ENCODE peak calls at places on chromosomes 2 and 18, in four cellular contexts. T is right lobe of liver, L is tibial nerve, A is ovary. W is an unnamed sample. For H3K4me1, the result is how much of the 10 kb centered on the place peaks cover.

GRCh38 chr18:51655327-51655698 is 457.8 kb upstream of the MEX3C start:
- DNase-seq in L (no peak), A (no peak), T (no peak), W (no peak)

GRCh38 chr18:48543228-48543627 is 4.4 kb downstream of the CTIF start:
- DNase-seq in T (no peak), L (no peak), A (no peak), W (peak)

GRCh38 chr2:149908731-149909690 is 321.4 kb upstream of the MMADHC start:
- DNase-seq in T (no peak), L (no peak), A (no peak), W (no peak)

GRCh38 chr2:191188550-191189093 is 37.8 kb upstream of the STAT4 start:
- DNase-seq in A (no peak), L (no peak), T (no peak), W (no peak)

GRCh38 chr18:67776929-67777328 is 260.4 kb upstream of the DSEL start:
- DNase-seq in L (no peak), A (no peak), T (no peak), W (no peak)

GRCh38 chr18:40935423-40935822 is 1019.6 kb upstream of the PIK3C3 start:
- DNase-seq in L (no peak), T (no peak), A (no peak), W (no peak)

GRCh38 chr18:51337406-51337805 is 139.9 kb upstream of the MEX3C start:
- DNase-seq in T (no peak), L (no peak), A (no peak), W (no peak)

GRCh38 chr2:8848328-8849100 is 11.1 kb upstream of the KIDINS220 start:
- DNase-seq in L (no peak), A (no peak), T (no peak), W (no peak)

GRCh38 chr2:233247744-233248143 is 3.7 kb upstream of the ATG16L1 start:
- DNase-seq in A (no peak), L (no peak), T (no peak), W (no peak)

GRCh38 chr2:28683100-28683706 is 68.4 kb upstream of the PPP1CB start:
- DNase-seq in L (peak), T (peak), A (peak), W (peak)

GRCh38 chr2:127174977-127175376 is 45.1 kb downstream of the CYP27C1 start:
- DNase-seq in T (no peak), A (peak), L (no peak), W (no peak)

GRCh38 chr2:112889976-112890375 is 21.0 kb upstream of the IL37 start:
- DNase-seq in A (no peak), T (no peak), L (no peak), W (no peak)

GRCh38 chr18:35581555-35582309 is at the start of gene GALNT1:
- DNase-seq in A (peak), T (peak), L (no peak), W (peak)

DNA sequence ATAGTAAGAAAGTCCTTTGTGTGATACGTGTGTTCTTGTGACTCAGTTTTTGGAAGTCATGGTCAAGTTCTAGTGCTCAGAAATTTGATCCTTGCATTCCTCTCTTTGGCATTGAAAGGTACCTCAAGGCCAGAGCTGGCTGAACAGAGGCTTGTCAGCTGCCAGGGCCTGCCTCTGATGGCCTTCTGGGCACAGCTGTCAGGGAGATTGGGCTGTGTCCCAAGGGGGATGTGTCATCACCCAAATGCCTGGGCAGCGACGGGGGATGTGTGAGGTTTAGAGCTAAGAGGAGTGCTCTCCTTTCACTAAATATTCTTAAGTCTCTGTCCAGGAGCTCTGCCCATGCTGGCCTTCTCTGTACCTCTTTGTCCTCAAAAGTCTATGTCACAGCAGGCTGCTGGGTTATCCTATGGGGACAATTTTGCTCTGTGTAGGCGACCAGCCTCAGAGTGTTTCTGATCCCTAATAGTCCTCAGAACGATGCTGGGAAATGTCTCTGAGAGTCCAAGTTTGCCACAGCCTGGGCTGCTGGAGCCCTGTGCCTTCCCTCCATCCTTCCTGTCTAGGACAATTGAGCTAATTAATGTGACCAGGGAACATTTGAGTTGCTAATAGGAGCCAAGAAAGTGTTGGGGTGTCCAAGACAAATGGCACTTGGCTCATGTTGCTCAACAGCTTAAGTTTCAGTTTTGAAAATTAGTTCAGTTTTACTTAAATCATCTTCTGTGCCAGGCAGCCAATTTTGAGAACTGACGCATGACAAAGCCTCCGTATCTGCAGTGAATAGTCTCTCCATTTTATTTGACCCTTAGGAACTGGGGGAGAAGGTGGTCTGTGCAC is 115.5 kb upstream of the ZNF521 start:
- DNase-seq in T (no peak), L (no peak), A (no peak), W (no peak)
- H3K4me3 ChIP-seq in T (no peak), L (no peak), A (no peak), W (no peak)

GRCh38 chr18:79523738-79524180 is 128.0 kb downstream of the NFATC1 start:
- DNase-seq in T (peak), A (no peak), L (no peak), W (peak)

GRCh38 chr18:79527656-79528055 is 131.9 kb downstream of the NFATC1 start:
- DNase-seq in A (peak), T (peak), L (no peak), W (no peak)

GRCh38 chr18:79524181-79525078 is 128.7 kb downstream of the NFATC1 start:
- DNase-seq in A (peak), T (peak), L (no peak), W (no peak)

GRCh38 chr18:79526468-79527460 is 131.0 kb downstream of the NFATC1 start:
- DNase-seq in T (peak), L (no peak), A (peak), W (no peak)

GRCh38 chr18:79525556-79526467 is 130.1 kb downstream of the NFATC1 start:
- DNase-seq in L (peak), A (peak), T (peak), W (no peak)
- TF ChIP-seq POLR2A in L (no peak), A (no peak), T (no peak), W (no peak)

GRCh38 chr18:80115035-80115434 is 6.0 kb downstream of the ADNP2 start:
- DNase-seq in A (no peak), L (no peak), T (no peak), W (no peak)
- H3K4me1 ChIP-seq in A (under half), L (under half), T (under half), W (under half)

DNA sequence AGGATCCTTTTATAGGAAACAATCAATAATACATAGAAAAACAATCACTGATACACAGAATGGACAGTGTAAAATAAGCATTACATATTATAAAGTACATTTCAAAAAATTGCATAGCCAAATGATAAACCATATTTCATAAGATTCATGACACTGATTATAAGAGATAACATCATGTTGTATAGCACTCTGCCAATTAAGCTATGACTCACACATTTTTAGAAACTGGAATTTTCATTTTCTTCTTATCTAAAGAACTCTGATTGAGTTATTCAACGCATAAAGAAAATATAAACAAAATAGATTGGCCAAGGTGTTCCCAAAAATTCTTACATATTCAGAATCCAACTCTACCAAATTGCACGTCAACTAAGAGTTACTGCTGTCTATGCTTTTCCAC is 5.9 kb downstream of the EPB41L3 start:
- DNase-seq in T (no peak), A (no peak), L (no peak), W (no peak)
- H3K4me3 ChIP-seq in T (no peak), A (no peak), L (no peak), W (no peak)

GRCh38 chr18:75215663-75216062 is 5.1 kb downstream of the TSHZ1 start:
- DNase-seq in A (no peak), T (no peak), L (no peak), W (no peak)

GRCh38 chr18:75213610-75214009 is 3.0 kb downstream of the TSHZ1 start:
- DNase-seq in L (no peak), T (no peak), A (no peak), W (no peak)

GRCh38 chr18:75216926-75217303 is 6.3 kb downstream of the TSHZ1 start:
- DNase-seq in L (no peak), T (no peak), A (no peak), W (no peak)

GRCh38 chr18:75216212-75216925 is 5.8 kb downstream of the TSHZ1 start:
- DNase-seq in A (no peak), L (no peak), T (no peak), W (no peak)

DNA sequence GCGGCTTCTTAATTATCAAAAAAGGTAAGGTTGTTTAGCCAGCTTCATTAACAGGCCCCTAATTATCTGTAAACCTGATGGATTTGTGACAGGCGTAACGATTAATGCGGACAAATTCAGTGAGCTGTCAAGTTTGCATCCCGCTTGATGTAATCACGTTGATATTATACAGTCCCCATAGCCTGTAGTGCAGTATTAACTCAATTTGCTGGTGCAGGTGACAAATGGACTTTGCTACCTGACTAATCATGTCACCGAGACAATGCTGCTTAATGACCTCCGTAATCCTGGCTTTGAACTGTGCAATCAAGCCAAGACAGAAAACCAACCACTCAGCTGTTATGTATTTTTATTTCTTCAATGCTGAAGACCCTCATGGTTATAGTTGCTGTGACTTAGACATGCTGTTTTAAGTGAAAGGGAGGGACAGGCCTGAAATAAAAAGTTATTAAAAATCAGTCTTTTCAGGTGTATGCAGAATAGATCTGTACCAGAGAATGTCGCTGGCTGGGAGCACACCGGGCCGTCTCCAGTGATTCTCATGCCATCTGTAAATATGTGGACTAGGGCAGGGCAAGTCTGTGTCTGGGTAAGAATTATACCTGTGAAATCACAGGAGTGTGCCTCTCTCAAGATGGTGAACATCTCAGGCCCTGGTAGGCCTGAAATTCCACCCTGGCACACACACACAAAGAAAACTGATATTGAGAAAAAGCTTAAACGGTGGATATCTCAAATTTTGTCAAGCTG is 4.3 kb downstream of the TSHZ1 start:
- DNase-seq in L (no peak), A (no peak), T (no peak), W (no peak)
- TF ChIP-seq POLR2A in L (no peak), A (no peak), T (no peak), W (no peak)

GRCh38 chr18:44725300-44726096 is 44.8 kb downstream of the SETBP1 start:
- DNase-seq in L (no peak), A (peak), T (no peak), W (peak)
- H3K4me1 ChIP-seq in L (under half), A (under half), T (under half), W (under half)

GRCh38 chr2:97718942-97719341 is 5.6 kb downstream of the ZAP70 start:
- DNase-seq in A (no peak), L (no peak), T (no peak), W (no peak)
- H3K4me3 ChIP-seq in A (no peak), L (no peak), T (no peak), W (no peak)

DNA sequence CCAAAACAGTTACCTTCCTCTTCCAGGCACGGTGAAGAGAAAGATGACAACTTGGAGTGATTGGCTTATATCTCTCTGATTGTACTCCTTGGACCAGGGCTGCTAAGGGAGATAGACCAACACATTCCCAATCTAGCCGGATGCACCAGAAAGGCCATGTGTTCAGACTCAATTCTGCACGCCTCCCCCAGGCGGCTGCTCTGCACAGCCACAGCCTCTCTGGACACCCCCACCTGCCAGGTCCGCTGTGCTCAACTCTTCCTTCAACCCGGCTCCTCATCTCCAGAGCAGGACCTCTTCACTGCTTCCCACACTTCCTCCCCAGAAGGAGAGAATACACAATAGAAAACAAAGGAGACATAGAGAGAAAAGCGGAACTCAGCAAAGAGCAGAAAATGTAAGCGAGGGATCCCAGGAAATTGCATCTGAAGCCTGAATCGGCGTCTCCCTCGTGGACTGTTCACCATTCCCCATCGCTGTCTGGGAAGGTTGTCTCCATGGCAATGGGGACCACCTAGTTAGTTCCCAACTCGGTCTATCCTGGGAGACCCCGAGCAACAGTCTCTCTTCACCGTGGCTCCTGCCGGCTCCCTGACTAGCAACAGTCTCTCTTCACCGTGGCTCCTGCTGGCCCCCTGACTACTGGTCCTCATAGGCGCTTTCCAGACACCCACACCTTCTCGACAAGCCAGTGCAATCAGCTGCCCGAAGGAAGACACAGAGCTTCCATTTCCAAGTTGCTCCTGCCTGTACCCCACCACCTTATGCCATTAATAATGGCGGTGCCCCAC is 361.7 kb upstream of the MYT1L start:
- DNase-seq in A (no peak), L (no peak), T (no peak), W (no peak)
- TF ChIP-seq POLR2A in A (no peak), L (no peak), T (no peak), W (no peak)